ENCODE peak calls at places on chromosomes 4 and X, in four cellular contexts. C is retina, A is EH, R is NB4. E is an unnamed sample.

GRCh38 chr4:169207436-169208089 is 63.2 kb downstream of the SH3RF1 start:
- DNase-seq in C (no peak), R (no peak), A (no peak), E (no peak)

GRCh38 chrX:154050113-154050495 is 30.4 kb upstream of the IRAK1 start:
- DNase-seq in R (no peak), A (no peak), C (no peak), E (no peak)

GRCh38 chr4:2797545-2798305 is 4.8 kb downstream of the SH3BP2 start:
- DNase-seq in R (peak), C (no peak), A (no peak), E (peak)

GRCh38 chr4:171650543-171650942 is 162.7 kb upstream of the GALNTL6 start:
- DNase-seq in C (no peak), A (no peak), R (no peak), E (no peak)

GRCh38 chr4:41814565-41814964 is 66.0 kb upstream of the PHOX2B start:
- DNase-seq in C (peak), R (no peak), A (peak), E (no peak)

GRCh38 chrX:9730752-9731151 is 34.9 kb downstream of the GPR143 start:
- DNase-seq in C (no peak), A (no peak), R (no peak), E (no peak)

GRCh38 chr4:138910201-138910913 is 105.2 kb upstream of the NOCT start:
- DNase-seq in R (no peak), A (peak), C (peak), E (no peak)

GRCh38 chr4:86762649-86763048 is 86.5 kb downstream of the SLC10A6 start:
- DNase-seq in A (no peak), C (no peak), R (no peak), E (no peak)

GRCh38 chr4:51845736-51846135 is 2.8 kb downstream of the DCUN1D4 start:
- DNase-seq in C (no peak), R (no peak), A (peak), E (no peak)

GRCh38 chr4:186717556-186717955 is 6.1 kb downstream of the FAT1 start:
- DNase-seq in C (no peak), A (no peak), R (no peak), E (no peak)

GRCh38 chrX:139932077-139932900 is 564 bp downstream of the ATP11C start:
- DNase-seq in A (peak), C (no peak), R (peak), E (peak)

GRCh38 chrX:44542567-44543325 is at the start of gene FUNDC1:
- DNase-seq in A (peak), C (peak), R (peak), E (peak)

GRCh38 chrX:21740329-21741274 is 17.3 kb downstream of the SMPX start:
- DNase-seq in C (no peak), R (no peak), A (no peak), E (no peak)

GRCh38 chr4:174999407-174999806 is 81.2 kb downstream of the ADAM29 start:
- DNase-seq in A (peak), R (peak), C (no peak), E (no peak)

GRCh38 chr4:169070071-169070894 is 60.2 kb upstream of the CBR4 start:
- DNase-seq in A (peak), R (peak), C (peak), E (no peak)

GRCh38 chr4:38568768-38569167 is 95.2 kb upstream of the KLF3 start:
- DNase-seq in A (no peak), C (no peak), R (no peak), E (no peak)

GRCh38 chr4:169059294-169060201 is 49.5 kb upstream of the CBR4 start:
- DNase-seq in R (no peak), A (peak), C (no peak), E (no peak)

GRCh38 chr4:56049428-56050212 is 100.9 kb downstream of the CEP135 start:
- DNase-seq in C (peak), R (peak), A (peak), E (no peak)

GRCh38 chr4:33722254-33722653 is 2522.1 kb downstream of the ARAP2 start:
- DNase-seq in C (no peak), A (peak), R (no peak), E (no peak)

GRCh38 chrX:12994321-12994720 is 19.4 kb downstream of the TMSB4X start:
- DNase-seq in A (no peak), R (no peak), C (no peak), E (no peak)

GRCh38 chr4:24578364-24578763 is 6.0 kb downstream of the DHX15 start:
- DNase-seq in R (peak), A (no peak), C (no peak), E (no peak)

GRCh38 chrX:123121241-123121640 is 62.8 kb upstream of the GRIA3 start:
- DNase-seq in A (peak), C (no peak), R (no peak), E (no peak)

GRCh38 chrX:35380808-35381700 is 417.1 kb upstream of the MAGEB16 start:
- DNase-seq in A (peak), C (peak), R (peak), E (no peak)

GRCh38 chr4:3777669-3778068 is 11.5 kb downstream of the ADRA2C start:
- DNase-seq in C (no peak), A (no peak), R (no peak), E (no peak)